ENCODE peak calls at places on chromosomes 4 and X, in seven cellular contexts. K, F, J, Q, B, C and Y are unnamed samples.
A peak's percentile ranks its signal among the peaks of the same experiment; 100 is the strongest.

GRCh38 chrX:8404443-8404842 is 60.2 kb upstream of the VCX3B start:
- DNase-seq in K (no peak), F (no peak), J (no peak), Q (no peak), B (no peak), C (no peak), Y (no peak)

GRCh38 chr4:144868309-144868708 is 222.4 kb downstream of the HHIP start:
- DNase-seq in K (no peak), F (no peak), J (no peak), Q (no peak), B (no peak), C (no peak), Y (no peak)

GRCh38 chr4:94290245-94290644 is 52.4 kb downstream of the HPGDS start:
- DNase-seq in K (no peak), F (no peak), J (no peak), Q (no peak), B (no peak), C (no peak), Y (no peak)

GRCh38 chr4:166481739-166482138 is 608.7 kb downstream of the TLL1 start:
- DNase-seq in K (no peak), F (no peak), J (no peak), Q (no peak), B (no peak), C (no peak), Y (no peak)

GRCh38 chrX:107625776-107626175 is 2.5 kb upstream of the PRPS1 start:
- DNase-seq in K (no peak), F (no peak), J (no peak), Q (no peak), B (no peak), C (no peak), Y (no peak)

GRCh38 chrX:39140581-39140980 is 339.3 kb downstream of the MID1IP1 start:
- DNase-seq in K (no peak), F (no peak), J (no peak), Q (no peak), B (no peak), C (no peak), Y (no peak)

GRCh38 chr4:36111180-36111579 is 133.1 kb downstream of the ARAP2 start:
- DNase-seq in K (no peak), F (no peak), J (no peak), Q (no peak), B (no peak), C (no peak), Y (no peak)

GRCh38 chrX:55451125-55451524 is 802 bp upstream of the MAGEH1 start:
- DNase-seq in K (no peak), F (no peak), J (no peak), Q (peak; percentile 10), B (peak; percentile 9), C (no peak), Y (no peak)

GRCh38 chr4:5572114-5572513 is 136.2 kb downstream of the EVC2 start:
- DNase-seq in K (no peak), F (peak; percentile 31), J (no peak), Q (no peak), B (no peak), C (no peak), Y (peak; percentile 13)

GRCh38 chrX:151825927-151826471 is 86.7 kb upstream of the MAGEA4 start:
- DNase-seq in K (peak; percentile 12), F (peak; percentile 70), J (peak; percentile 4), Q (no peak), B (no peak), C (no peak), Y (peak; percentile 86)

GRCh38 chr4:148434075-148434773 is 8.0 kb downstream of the NR3C2 start:
- DNase-seq in K (no peak), F (no peak), J (no peak), Q (no peak), B (no peak), C (no peak), Y (no peak)